ENCODE peak calls at places on chromosomes 11 and 22, in six cellular contexts. M, H, V, S, B and G are unnamed samples.
A peak's percentile ranks its signal among the peaks of the same experiment; 100 is the strongest.

GRCh38 chr22:46538816-46539163 is 1.4 kb upstream of the CELSR1 start:
- DNase-seq in V (no peak), S (no peak), H (no peak), M (no peak), B (no peak), G (no peak)

GRCh38 chr22:29744902-29745301 is 21.9 kb downstream of the ZMAT5 start:
- DNase-seq in H (no peak), M (no peak), S (no peak), V (no peak), B (no peak), G (no peak)

GRCh38 chr22:22770280-22770871 is 117.2 kb upstream of the IGLL5 start:
- DNase-seq in H (peak; percentile 30), M (peak; percentile 92), V (peak; percentile 100), B (no peak), S (no peak), G (no peak)

GRCh38 chr11:2885017-2885675 is 429 bp downstream of the CDKN1C start:
- DNase-seq in B (no peak), V (peak; percentile 76), M (no peak), H (no peak), S (no peak), G (no peak)

GRCh38 chr22:24997023-24997422 is 44.5 kb downstream of the KIAA1671 start:
- DNase-seq in S (no peak), V (no peak), B (no peak), M (no peak), H (no peak), G (no peak)

GRCh38 chr22:42906605-42907338 is 49.7 kb upstream of the ARFGAP3 start:
- DNase-seq in S (no peak), M (no peak), V (no peak), H (no peak), B (no peak), G (no peak)

GRCh38 chr11:14358729-14359439 is at the start of gene RRAS2:
- DNase-seq in S (peak; percentile 75), B (no peak), V (peak; percentile 84), H (peak; percentile 69), M (peak; percentile 84), G (peak; percentile 75)

GRCh38 chr22:46068176-46068907 is 82.0 kb upstream of the PPARA start:
- DNase-seq in M (no peak), H (no peak), B (no peak), V (no peak), S (no peak), G (no peak)

GRCh38 chr11:8360086-8360828 is 96.6 kb upstream of the LMO1 start:
- DNase-seq in S (no peak), B (no peak), M (no peak), V (no peak), H (peak; percentile 22), G (no peak)

GRCh38 chr11:129382583-129382982 is 6.9 kb downstream of the BARX2 start:
- DNase-seq in V (no peak), S (no peak), B (no peak), H (no peak), M (no peak), G (no peak)

GRCh38 chr11:40186401-40187091 is 1272.9 kb downstream of the LRRC4C start:
- DNase-seq in V (no peak), S (no peak), M (no peak), H (peak; percentile 14), B (no peak), G (no peak)

GRCh38 chr11:69787457-69787856 is 12.3 kb upstream of the FGF4 start:
- DNase-seq in S (no peak), M (no peak), V (no peak), B (no peak), H (no peak), G (no peak)

GRCh38 chr11:35664977-35665441 is 2.4 kb downstream of the TRIM44 start:
- DNase-seq in M (no peak), V (no peak), B (no peak), H (no peak), S (no peak), G (no peak)

GRCh38 chr11:115199501-115199900 is 304.7 kb downstream of the CADM1 start:
- DNase-seq in S (no peak), B (no peak), H (no peak), M (no peak), V (no peak), G (no peak)

GRCh38 chr22:41910050-41910598 is 4.8 kb downstream of the SHISA8 start:
- DNase-seq in M (peak; percentile 78), B (no peak), S (no peak), H (no peak), V (no peak), G (no peak)

GRCh38 chr22:37267661-37268413 is 14.5 kb upstream of the CYTH4 start:
- DNase-seq in S (no peak), V (no peak), B (no peak), M (no peak), H (no peak), G (no peak)

GRCh38 chr11:35914824-35915223 is 29.0 kb upstream of the LDLRAD3 start:
- DNase-seq in B (no peak), M (no peak), V (no peak), S (no peak), H (no peak), G (no peak)

GRCh38 chr11:117535870-117536411 is 208.3 kb downstream of the CEP164 start:
- DNase-seq in B (no peak), H (no peak), S (no peak), M (no peak), V (no peak), G (no peak)

GRCh38 chr22:20292673-20293232 is 24.6 kb upstream of the RTN4R start:
- DNase-seq in B (no peak), M (no peak), S (no peak), H (no peak), V (no peak), G (no peak)

GRCh38 chr22:46667245-46667623 is 47.0 kb downstream of the GRAMD4 start:
- DNase-seq in B (no peak), S (no peak), H (no peak), M (no peak), V (no peak), G (no peak)

DNA sequence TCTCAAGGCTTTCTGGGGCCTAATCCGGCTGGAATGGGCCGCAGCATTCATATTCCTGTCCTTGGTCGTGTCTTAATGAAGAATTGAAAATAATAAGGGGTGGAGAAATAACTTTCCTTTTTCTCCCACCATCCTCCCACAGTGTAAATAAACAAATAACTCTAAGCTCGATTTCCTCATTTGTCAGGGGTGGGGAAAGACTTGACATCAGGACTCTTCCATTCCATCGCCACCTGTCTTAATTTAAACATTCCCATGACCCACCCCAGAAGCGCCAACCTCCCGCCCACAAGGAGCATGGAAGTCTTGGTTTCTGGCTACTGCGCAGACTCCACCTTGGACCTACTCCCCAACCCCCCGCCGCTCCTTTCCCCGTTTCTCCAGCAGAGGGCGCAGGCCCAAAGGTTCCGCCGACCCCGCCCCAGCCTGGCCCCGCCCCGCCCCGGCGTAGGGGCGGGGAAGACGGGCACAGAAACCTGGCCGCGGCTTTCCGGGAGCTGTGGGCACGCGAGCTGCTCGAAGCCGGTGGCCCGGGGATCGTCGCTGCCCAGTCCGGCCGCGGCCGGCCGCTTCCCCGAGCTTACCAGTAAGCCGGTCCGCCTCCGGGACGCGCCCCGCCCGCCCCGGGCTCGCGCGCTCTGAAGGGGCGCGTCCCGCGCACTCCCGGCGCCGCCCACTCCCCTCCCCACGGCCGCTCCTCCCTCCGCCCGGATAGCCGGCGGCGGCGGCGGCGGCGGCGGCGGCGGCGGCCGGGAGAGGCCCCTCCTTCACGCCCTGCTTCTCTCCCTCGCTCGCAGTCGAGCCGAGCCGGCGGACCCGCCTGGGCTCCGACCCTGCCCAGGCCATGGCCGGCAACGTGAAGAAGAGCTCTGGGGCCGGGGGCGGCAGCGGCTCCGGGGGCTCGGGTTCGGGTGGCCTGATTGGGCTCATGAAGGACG is at the start of gene CBL:
- DNase-seq in B (peak; percentile 47), S (peak; percentile 85), V (peak; percentile 96), M (peak; percentile 99), H (peak; percentile 80), G (peak; percentile 84)
- TF ChIP-seq POLR2A in B (peak; percentile 81), S (peak; percentile 45), V (peak; percentile 68), M (no peak), H (peak; percentile 53), G (no peak)

GRCh38 chr11:67608486-67608885 is 1.8 kb downstream of the NDUFV1 start:
- DNase-seq in M (no peak), V (no peak), B (no peak), S (no peak), H (no peak), G (no peak)

GRCh38 chr11:67611704-67612587 is 5.2 kb downstream of the NDUFV1 start:
- DNase-seq in S (no peak), B (no peak), V (no peak), H (no peak), M (peak; percentile 36), G (no peak)

GRCh38 chr11:67611165-67611564 is 4.4 kb downstream of the NDUFV1 start:
- DNase-seq in B (no peak), V (no peak), S (no peak), M (no peak), H (no peak), G (no peak)

GRCh38 chr11:67609316-67609715 is 2.6 kb downstream of the NDUFV1 start:
- DNase-seq in V (no peak), S (no peak), B (no peak), M (no peak), H (no peak), G (no peak)

GRCh38 chr11:67610302-67610868 is 3.6 kb downstream of the NDUFV1 start:
- DNase-seq in V (no peak), B (no peak), S (no peak), H (no peak), M (peak; percentile 39), G (no peak)
- TF ChIP-seq TAF1 in V (no peak), B (no peak), S (no peak), H (no peak), M (no peak), G (no peak)

DNA sequence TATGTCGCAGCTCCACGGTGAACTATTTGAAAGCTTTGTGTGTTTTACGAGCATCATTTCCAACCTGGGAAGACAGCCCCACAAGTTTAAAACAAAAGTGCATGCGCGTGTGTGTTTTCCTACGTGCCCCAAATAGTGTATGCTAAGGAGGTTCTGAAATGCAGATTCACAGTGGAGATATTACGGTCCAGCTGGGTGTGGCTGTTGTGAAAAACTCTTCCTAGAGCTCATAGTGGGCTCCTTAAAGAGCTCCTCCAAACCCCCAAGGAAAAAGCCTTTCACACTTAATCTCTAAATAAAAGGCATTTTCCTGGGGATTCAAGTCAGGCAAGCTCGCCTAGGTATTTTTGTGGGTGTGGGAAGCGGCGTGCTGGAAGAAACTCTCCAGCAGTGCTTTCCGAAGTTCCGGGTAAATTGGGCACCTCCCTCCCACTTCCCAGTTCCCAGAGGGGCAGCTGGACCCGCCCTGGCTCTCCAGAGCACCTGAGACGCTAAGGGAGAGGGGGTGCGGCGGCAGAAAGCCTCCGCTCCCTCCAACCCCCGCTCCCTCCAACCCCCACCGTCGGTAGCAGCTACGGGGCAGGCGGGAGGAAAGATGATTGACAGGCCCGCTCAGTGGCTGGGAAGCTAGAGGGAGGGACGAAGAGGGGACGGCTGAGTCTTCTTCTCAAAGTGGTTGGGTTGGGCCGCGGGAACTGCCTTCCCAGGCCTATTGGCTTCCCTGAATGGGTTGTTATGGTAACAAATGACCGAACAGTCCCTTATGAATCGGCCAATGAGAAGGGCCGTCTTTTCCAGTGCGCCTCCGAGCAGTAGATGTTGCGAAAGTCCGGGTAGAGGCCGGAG is 558 bp upstream of the PCF11 start:
- DNase-seq in S (peak; percentile 82), H (peak; percentile 100), B (peak; percentile 100), V (peak; percentile 92), M (peak; percentile 88), G (peak; percentile 80)
- TF ChIP-seq POLR2A in S (no peak), H (peak; percentile 64), B (no peak), V (peak; percentile 49), M (no peak), G (no peak)

DNA sequence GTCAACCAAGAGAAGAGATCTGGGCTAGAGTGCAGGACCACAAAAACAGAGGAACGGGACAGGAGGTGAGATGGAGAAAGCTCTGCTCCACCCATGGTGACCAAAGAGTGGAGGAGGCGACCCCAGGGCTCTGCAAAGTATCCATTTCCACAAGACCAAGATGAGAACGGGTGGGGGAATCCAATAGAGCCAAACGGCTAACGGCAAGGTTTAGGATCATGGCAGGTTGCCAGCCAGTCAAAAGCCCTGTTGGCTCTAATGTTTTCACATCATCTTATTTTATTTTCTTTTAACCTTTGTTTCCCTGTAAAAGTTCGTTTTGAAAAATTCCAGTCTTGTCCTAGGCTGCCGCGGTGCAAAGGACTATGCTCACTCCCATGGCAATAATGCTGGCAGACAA is 52.1 kb upstream of the CHST1 start:
- DNase-seq in B (no peak), S (no peak), H (no peak), V (no peak), M (no peak), G (no peak)
- TF ChIP-seq TAF1 in B (no peak), S (no peak), H (no peak), V (no peak), M (no peak), G (no peak)